ENCODE peak calls at places on chromosomes 1 and 21, in five cellular contexts. B is activated CD8-positive, alpha-beta memory T cell treated with anti-CD3 and anti-CD28 coated beads, Interleukin-2, amount 10 ng/mL, durations not matched to agents 7 days and 5 days; H is astrocyte of the cerebellum; S is effector memory CD4-positive, alpha-beta T cell; G is activated CD4-positive, alpha-beta T cell treated with anti-CD3 and anti-CD28 coated beads, Interleukin-2, amount 50 U/mL, for 4 hours. Y is an unnamed sample.

GRCh38 chr1:55213885-55214213 is 1.3 kb downstream of the USP24 start:
- DNase-seq in S (no peak), B (peak), G (no peak), H (no peak), Y (no peak)

GRCh38 chr1:81558291-81559076 is 242.2 kb upstream of the ADGRL2 start:
- DNase-seq in G (no peak), H (no peak), S (no peak), B (no peak), Y (no peak)

GRCh38 chr1:235287208-235287882 is 40.6 kb downstream of the ARID4B start:
- DNase-seq in H (no peak), G (no peak), S (no peak), B (no peak), Y (no peak)

GRCh38 chr21:43812139-43812821 is 22.9 kb downstream of the RRP1 start:
- DNase-seq in G (no peak), H (no peak), S (no peak), B (no peak), Y (peak)

GRCh38 chr1:162230096-162230495 is 146.6 kb downstream of the SPATA46 start:
- DNase-seq in B (no peak), G (no peak), H (no peak), S (no peak), Y (no peak)

GRCh38 chr1:24393892-24394291 is 19.7 kb downstream of the STPG1 start:
- DNase-seq in H (no peak), S (no peak), G (no peak), B (peak), Y (no peak)

GRCh38 chr1:163922743-163923186 is 601.0 kb downstream of the NUF2 start:
- DNase-seq in G (no peak), S (no peak), B (no peak), H (no peak), Y (no peak)

GRCh38 chr1:1079408-1080121 is 5.5 kb upstream of the RNF223 start:
- DNase-seq in G (peak), H (peak), S (no peak), B (no peak), Y (peak)

GRCh38 chr1:108557311-108557710 is 2.6 kb upstream of the EEIG2 start:
- DNase-seq in G (no peak), H (no peak), S (no peak), B (no peak), Y (no peak)

GRCh38 chr1:201487742-201488141 is 18.8 kb upstream of the PHLDA3 start:
- DNase-seq in H (no peak), B (no peak), G (no peak), S (no peak), Y (no peak)

GRCh38 chr1:58722967-58723366 is 23.1 kb upstream of the MYSM1 start:
- DNase-seq in S (no peak), H (no peak), G (no peak), B (peak), Y (no peak)

GRCh38 chr21:41816583-41817165 is 49.8 kb upstream of the RIPK4 start:
- DNase-seq in G (peak), B (peak), S (no peak), H (peak), Y (peak)

GRCh38 chr21:40680311-40680710 is 166.6 kb downstream of the DSCAM start:
- DNase-seq in G (no peak), H (no peak), B (no peak), S (no peak), Y (no peak)

GRCh38 chr1:45721207-45721606 is 29.2 kb downstream of the IPP start:
- DNase-seq in G (no peak), B (no peak), S (no peak), H (no peak), Y (no peak)

GRCh38 chr21:37149411-37149810 is 76.4 kb downstream of the TTC3 start:
- DNase-seq in S (no peak), G (no peak), H (no peak), B (no peak), Y (no peak)

GRCh38 chr1:231200417-231201031 is 38.7 kb downstream of the TRIM67 start:
- DNase-seq in G (no peak), S (no peak), H (no peak), B (no peak), Y (no peak)

GRCh38 chr1:151058682-151059341 is 610 bp downstream of the CDC42SE1 start:
- DNase-seq in S (no peak), G (no peak), B (peak), H (no peak), Y (peak)

GRCh38 chr21:25938673-25939395 is 204.1 kb downstream of the GABPA start:
- DNase-seq in S (no peak), B (no peak), G (no peak), H (no peak), Y (no peak)

GRCh38 chr1:52348704-52349301 is 17.2 kb downstream of the CC2D1B start:
- DNase-seq in G (no peak), B (no peak), H (peak), S (no peak), Y (no peak)

GRCh38 chr1:56948403-56949023 is 17.3 kb downstream of the C8B start:
- DNase-seq in B (no peak), G (no peak), H (peak), S (no peak), Y (no peak)

GRCh38 chr1:161307892-161308638 is 1.7 kb downstream of the MPZ start:
- DNase-seq in B (no peak), H (no peak), G (no peak), S (no peak), Y (no peak)

GRCh38 chr1:27487927-27488522 is 1.9 kb downstream of the WASF2 start:
- DNase-seq in S (no peak), B (no peak), G (no peak), H (no peak), Y (no peak)

GRCh38 chr1:160217466-160218165 is 12.4 kb downstream of the PEA15 start:
- DNase-seq in S (no peak), G (no peak), H (no peak), B (no peak), Y (peak)

Y was measured in mucosa of descending colon.